ENCODE peak calls at places on chromosomes 6 and 20, in ten cellular contexts. F, X, P, Q, V, N, I, Z, J and W are unnamed samples.

GRCh38 chr6:83183082-83183828 is 9.8 kb downstream of the PGM3 start:
- DNase-seq in F (peak; percentile 99), X (peak; percentile 85), P (no peak), Q (no peak), V (no peak), N (no peak), I (no peak), Z (no peak), J (no peak), W (no peak)

GRCh38 chr6:124927806-124928205 is 34.4 kb upstream of the RNF217 start:
- DNase-seq in F (peak; percentile 7), X (peak; percentile 38), P (no peak), Q (peak; percentile 15), V (no peak), N (no peak), I (no peak), Z (no peak), J (no peak), W (no peak)

GRCh38 chr6:160273760-160274159 is 15.1 kb upstream of the SLC22A2 start:
- DNase-seq in F (no peak), X (no peak), P (no peak), Q (no peak), V (no peak), N (no peak), I (no peak), Z (no peak), J (no peak), W (no peak)

GRCh38 chr6:160141001-160141726 is 19.5 kb downstream of the SLC22A1 start:
- DNase-seq in F (peak; percentile 88), X (peak; percentile 81), P (no peak), Q (peak; percentile 72), V (no peak), N (no peak), I (no peak), Z (no peak), J (no peak), W (no peak)

GRCh38 chr6:13076575-13076974 is 251.8 kb downstream of the TBC1D7 start:
- DNase-seq in F (no peak), X (no peak), P (no peak), Q (no peak), V (no peak), N (no peak), I (no peak), Z (no peak), J (no peak), W (no peak)

GRCh38 chr20:4065405-4065841 is 50.1 kb upstream of the RNF24 start:
- DNase-seq in F (peak; percentile 98), X (peak; percentile 90), P (no peak), Q (no peak), V (no peak), N (no peak), I (no peak), Z (no peak), J (no peak), W (no peak)

GRCh38 chr6:84773133-84773430 is 8.7 kb upstream of the TBX18 start:
- DNase-seq in F (no peak), X (no peak), P (no peak), Q (no peak), V (no peak), N (no peak), I (no peak), Z (no peak), J (no peak), W (no peak)

GRCh38 chr20:17525650-17526049 is 5.5 kb downstream of the BFSP1 start:
- DNase-seq in F (no peak), X (no peak), P (no peak), Q (no peak), V (no peak), N (no peak), I (no peak), Z (no peak), J (no peak), W (no peak)

GRCh38 chr6:113359155-113360140 is 497.7 kb upstream of the MARCKS start:
- DNase-seq in F (peak; percentile 68), X (no peak), P (no peak), Q (no peak), V (no peak), N (no peak), I (no peak), Z (no peak), J (no peak), W (no peak)

GRCh38 chr20:57061058-57061900 is 205.2 kb downstream of the BMP7 start:
- DNase-seq in F (no peak), X (no peak), P (no peak), Q (no peak), V (no peak), N (no peak), I (no peak), Z (no peak), J (peak; percentile 86), W (no peak)

GRCh38 chr20:6623989-6624388 is 143.5 kb upstream of the BMP2 start:
- DNase-seq in F (no peak), X (no peak), P (no peak), Q (no peak), V (no peak), N (peak; percentile 22), I (no peak), Z (no peak), J (no peak), W (no peak)

GRCh38 chr6:12150812-12151432 is 138.8 kb downstream of the HIVEP1 start:
- DNase-seq in F (no peak), X (no peak), P (no peak), Q (no peak), V (no peak), N (no peak), I (peak; percentile 13), Z (no peak), J (peak; percentile 58), W (no peak)

GRCh38 chr6:139748353-139749146 is 374.1 kb upstream of the CITED2 start:
- DNase-seq in F (peak; percentile 86), X (no peak), P (no peak), Q (no peak), V (peak; percentile 29), N (no peak), I (no peak), Z (no peak), J (no peak), W (no peak)

GRCh38 chr6:139744038-139744437 is 369.6 kb upstream of the CITED2 start:
- DNase-seq in F (no peak), X (no peak), P (no peak), Q (no peak), V (no peak), N (no peak), I (no peak), Z (no peak), J (no peak), W (no peak)

GRCh38 chr6:139743629-139744028 is 369.2 kb upstream of the CITED2 start:
- DNase-seq in F (peak; percentile 95), X (peak; percentile 81), P (no peak), Q (peak; percentile 83), V (no peak), N (no peak), I (no peak), Z (no peak), J (no peak), W (no peak)

GRCh38 chr6:139744891-139745290 is 370.4 kb upstream of the CITED2 start:
- DNase-seq in F (no peak), X (no peak), P (no peak), Q (no peak), V (no peak), N (no peak), I (no peak), Z (no peak), J (no peak), W (no peak)

GRCh38 chr6:139747154-139747553 is 372.7 kb upstream of the CITED2 start:
- DNase-seq in F (no peak), X (no peak), P (no peak), Q (no peak), V (no peak), N (no peak), I (no peak), Z (no peak), J (no peak), W (no peak)
- TF ChIP-seq CTCF in F (no peak), X (no peak), P (no peak), Q (no peak), V (no peak), N (no peak), I (no peak), Z (no peak), J (no peak), W (no peak)

GRCh38 chr20:54194724-54195438 is 13.0 kb upstream of the PFDN4 start:
- DNase-seq in F (no peak), X (no peak), P (no peak), Q (no peak), V (no peak), N (no peak), I (no peak), Z (no peak), J (no peak), W (no peak)
- TF ChIP-seq CTCF in F (peak; percentile 27), X (peak; percentile 21), P (no peak), Q (no peak), V (no peak), N (no peak), I (no peak), Z (no peak), J (no peak), W (no peak)

GRCh38 chr6:101395345-101395744 is 1.8 kb downstream of the GRIK2 start:
- DNase-seq in F (peak; percentile 35), X (no peak), P (no peak), Q (no peak), V (no peak), N (no peak), I (no peak), Z (no peak), J (no peak), W (no peak)
- TF ChIP-seq CTCF in F (no peak), X (no peak), P (no peak), Q (no peak), V (peak; percentile 15), N (no peak), I (no peak), Z (no peak), J (peak; percentile 32), W (no peak)

DNA sequence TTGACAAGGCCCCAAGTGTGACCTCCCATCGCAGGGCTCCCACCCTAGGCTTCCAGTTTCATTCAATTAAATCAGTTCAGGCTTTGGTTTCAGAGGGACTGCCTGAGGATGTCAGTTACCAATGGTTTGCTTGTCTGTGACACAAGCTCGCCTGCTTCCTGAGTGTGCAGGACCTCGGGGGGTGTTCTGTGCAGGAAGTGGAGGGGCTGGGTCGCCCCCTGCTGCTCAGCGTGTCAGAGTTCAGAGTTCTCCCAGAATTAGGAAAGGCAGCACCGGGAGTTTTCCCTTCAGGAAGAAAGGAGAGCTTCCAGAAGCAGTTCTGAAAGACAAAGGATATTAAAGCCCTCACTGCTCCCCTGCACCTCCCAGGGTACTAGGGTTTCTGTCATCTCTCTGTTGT is 50.8 kb upstream of the TGM3 start:
- DNase-seq in F (no peak), X (no peak), P (no peak), Q (no peak), V (no peak), N (no peak), I (no peak), Z (no peak), J (no peak), W (no peak)
- TF ChIP-seq CTCF in F (no peak), X (no peak), P (no peak), Q (no peak), V (no peak), N (no peak), I (no peak), Z (no peak), J (no peak), W (no peak)